ENCODE peak calls at places on chromosomes 2 and 18, in six cellular contexts. I is brain microvascular endothelial cell, U is Karpas-422, T is PC-3, C is epithelial cell of proximal tubule, L is tibial nerve. H is an unnamed sample.

GRCh38 chr2:224952942-224953657 is 89.2 kb downstream of the DOCK10 start:
- DNase-seq in I (no peak), C (no peak), T (no peak), U (peak), L (no peak), H (no peak)

GRCh38 chr2:240111253-240111652 is 24.9 kb downstream of the COPS9 start:
- DNase-seq in C (no peak), L (no peak), T (no peak), I (no peak), U (no peak), H (no peak)

GRCh38 chr18:22987547-22988182 is 54.5 kb downstream of the RBBP8 start:
- DNase-seq in I (no peak), U (no peak), T (peak), L (no peak), C (no peak), H (no peak)

GRCh38 chr2:159637988-159638501 is 21.7 kb upstream of the BAZ2B start:
- DNase-seq in T (peak), L (no peak), I (peak), C (peak), U (no peak), H (no peak)

GRCh38 chr18:37315935-37316334 is 249.7 kb downstream of the CELF4 start:
- DNase-seq in C (no peak), T (no peak), I (no peak), U (no peak), L (no peak), H (no peak)

GRCh38 chr2:101558740-101559508 is 84.0 kb upstream of the RFX8 start:
- DNase-seq in T (peak), U (no peak), L (no peak), C (no peak), I (peak), H (peak)

GRCh38 chr2:5980351-5981054 is 288.3 kb downstream of the SOX11 start:
- DNase-seq in L (no peak), I (no peak), C (no peak), U (no peak), T (no peak), H (no peak)

GRCh38 chr18:76564636-76565237 is 69.7 kb upstream of the ZNF516 start:
- DNase-seq in C (no peak), I (no peak), U (no peak), L (no peak), T (no peak), H (no peak)

GRCh38 chr2:12504443-12504842 is 212.3 kb upstream of the TRIB2 start:
- DNase-seq in L (no peak), I (peak), U (no peak), C (no peak), T (peak), H (no peak)

GRCh38 chr2:186772579-186772978 is 76.4 kb downstream of the ZSWIM2 start:
- DNase-seq in L (no peak), C (no peak), I (no peak), T (no peak), U (no peak), H (no peak)

GRCh38 chr2:100104718-100105677 is 37.4 kb downstream of the AFF3 start:
- DNase-seq in L (no peak), C (no peak), I (no peak), U (peak), T (no peak), H (no peak)

GRCh38 chr2:107932986-107933385 is 53.3 kb upstream of the SLC5A7 start:
- DNase-seq in T (peak), L (no peak), U (peak), C (no peak), I (no peak), H (no peak)

GRCh38 chr2:120761911-120762310 is 26.2 kb downstream of the GLI2 start:
- DNase-seq in U (no peak), T (no peak), C (no peak), L (no peak), I (no peak), H (no peak)

GRCh38 chr2:54520687-54521086 is 64.6 kb downstream of the SPTBN1 start:
- DNase-seq in T (peak), L (no peak), C (no peak), I (peak), U (no peak), H (peak)

GRCh38 chr2:60553496-60553991 is at the start of gene BCL11A:
- DNase-seq in T (peak), I (peak), U (peak), L (no peak), C (no peak), H (peak)

GRCh38 chr2:223537100-223537499 is 65.1 kb downstream of the SCG2 start:
- DNase-seq in U (no peak), L (no peak), C (no peak), T (no peak), I (no peak), H (no peak)

GRCh38 chr2:223536546-223536945 is 65.6 kb downstream of the SCG2 start:
- DNase-seq in L (no peak), U (no peak), T (peak), I (no peak), C (no peak), H (no peak)

GRCh38 chr2:223537669-223538601 is 64.2 kb downstream of the SCG2 start:
- DNase-seq in I (peak), T (peak), L (no peak), U (no peak), C (no peak), H (no peak)

GRCh38 chr2:223538920-223539440 is 63.2 kb downstream of the SCG2 start:
- DNase-seq in U (no peak), C (no peak), I (no peak), T (no peak), L (no peak), H (no peak)
- H3K4me3 ChIP-seq in U (no peak), C (no peak), I (no peak), T (no peak), L (no peak), H (no peak)

DNA sequence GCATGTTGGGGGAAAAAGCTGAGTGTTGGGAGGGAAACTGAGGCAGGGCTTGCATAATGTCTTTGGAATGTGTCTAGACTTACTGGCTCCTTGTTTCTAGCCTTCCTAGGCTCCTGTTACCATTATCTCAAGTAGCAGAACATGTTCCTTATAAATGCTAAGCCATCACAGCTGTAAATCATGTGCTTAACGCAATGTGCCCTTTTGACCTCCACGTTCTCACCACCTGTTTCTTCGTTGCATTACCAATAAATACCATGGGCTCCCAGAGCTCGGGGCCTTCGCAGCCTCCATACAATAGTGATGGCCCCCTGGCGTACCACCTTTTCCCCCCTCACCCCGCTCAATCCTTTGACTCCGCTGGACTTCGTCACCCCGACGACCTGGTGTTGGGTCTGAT is 54.0 kb upstream of the CWC22 start:
- DNase-seq in U (no peak), T (no peak), I (no peak), C (no peak), L (no peak), H (no peak)
- H3K4me3 ChIP-seq in U (no peak), T (no peak), I (no peak), C (no peak), L (no peak), H (no peak)

GRCh38 chr2:218865999-218866398 is 6.4 kb downstream of the WNT6 start:
- DNase-seq in L (no peak), I (no peak), T (no peak), C (no peak), U (no peak), H (no peak)

GRCh38 chr2:218869064-218869463 is 9.5 kb downstream of the WNT6 start:
- DNase-seq in T (no peak), C (no peak), U (no peak), L (no peak), I (no peak), H (no peak)

GRCh38 chr2:218865396-218865795 is 5.8 kb downstream of the WNT6 start:
- DNase-seq in U (no peak), T (no peak), L (no peak), C (no peak), I (no peak), H (no peak)

GRCh38 chr2:218870984-218871344 is 9.7 kb upstream of the WNT10A start:
- DNase-seq in C (no peak), T (no peak), L (no peak), I (no peak), U (peak), H (no peak)

GRCh38 chr2:218867900-218868299 is 8.3 kb downstream of the WNT6 start:
- DNase-seq in U (no peak), C (no peak), L (no peak), I (no peak), T (no peak), H (no peak)
- H3K4me3 ChIP-seq in U (no peak), C (no peak), L (no peak), I (no peak), T (no peak), H (no peak)

GRCh38 chr2:190407246-190407661 is 901 bp upstream of the MFSD6 start:
- DNase-seq in L (no peak), C (no peak), I (no peak), T (peak), U (no peak), H (no peak)
- H3K4me3 ChIP-seq in L (peak), C (peak), I (no peak), T (peak), U (peak), H (no peak)

GRCh38 chr2:222318026-222318711 is 19.4 kb upstream of the PAX3 start:
- DNase-seq in C (peak), U (peak), I (peak), T (peak), L (no peak), H (peak)
- H3K4me3 ChIP-seq in C (peak), U (peak), I (peak), T (peak), L (peak), H (peak)